ENCODE peak calls at places on chromosome 4, in four cellular contexts. U, V, H and D are unnamed samples.

GRCh38 chr4:158671665-158671914 is at the start of gene C4orf46:
- DNase-seq in U (no peak), V (no peak), H (no peak), D (no peak)

GRCh38 chr4:90958256-90958895 is 831.2 kb downstream of the CCSER1 start:
- DNase-seq in U (no peak), V (no peak), H (no peak), D (no peak)

GRCh38 chr4:48342559-48342878 is 1.2 kb downstream of the SLAIN2 start:
- DNase-seq in U (no peak), V (peak), H (no peak), D (no peak)

GRCh38 chr4:184762100-184762499 is 28.2 kb upstream of the CENPU start:
- DNase-seq in U (no peak), V (no peak), H (no peak), D (no peak)

GRCh38 chr4:94306713-94307112 is 35.9 kb downstream of the HPGDS start:
- DNase-seq in U (no peak), V (no peak), H (no peak), D (no peak)

GRCh38 chr4:74659576-74660411 is 134.5 kb downstream of the BTC start:
- DNase-seq in U (no peak), V (no peak), H (no peak), D (no peak)

GRCh38 chr4:30828290-30828926 is 108.2 kb downstream of the PCDH7 start:
- DNase-seq in U (no peak), V (no peak), H (no peak), D (no peak)

GRCh38 chr4:121900132-121900983 is 30.1 kb upstream of the BBS7 start:
- DNase-seq in U (no peak), V (peak), H (peak), D (peak)

GRCh38 chr4:41454393-41454792 is 83.6 kb upstream of the LIMCH1 start:
- DNase-seq in U (no peak), V (no peak), H (no peak), D (no peak)

GRCh38 chr4:181258569-181258968 is 984.6 kb upstream of the TENM3 start:
- DNase-seq in U (no peak), V (no peak), H (no peak), D (no peak)

GRCh38 chr4:178037459-178038214 is 595.4 kb upstream of the AGA start:
- DNase-seq in U (no peak), V (no peak), H (no peak), D (no peak)

GRCh38 chr4:152920768-152921167 is 15.4 kb upstream of the FHDC1 start:
- DNase-seq in U (no peak), V (no peak), H (no peak), D (no peak)

GRCh38 chr4:98485816-98486355 is 172.5 kb downstream of the TSPAN5 start:
- DNase-seq in U (no peak), V (no peak), H (no peak), D (no peak)

GRCh38 chr4:139552908-139553307 is 3.1 kb downstream of the SETD7 start:
- DNase-seq in U (peak), V (no peak), H (peak), D (no peak)

GRCh38 chr4:139550724-139551429 is 5.1 kb downstream of the SETD7 start:
- DNase-seq in U (no peak), V (no peak), H (peak), D (no peak)

GRCh38 chr4:139554726-139555072 is 1.3 kb downstream of the SETD7 start:
- DNase-seq in U (no peak), V (no peak), H (no peak), D (no peak)

GRCh38 chr4:139553751-139554670 is 2.0 kb downstream of the SETD7 start:
- DNase-seq in U (no peak), V (no peak), H (no peak), D (no peak)

GRCh38 chr4:139552506-139552905 is 3.5 kb downstream of the SETD7 start:
- DNase-seq in U (no peak), V (no peak), H (no peak), D (no peak)
- TF ChIP-seq CTCF in U (no peak), V (no peak), H (no peak), D (no peak)

GRCh38 chr4:36823199-36823967 is 421.2 kb upstream of the NWD2 start:
- DNase-seq in U (no peak), V (no peak), H (no peak), D (no peak)

DNA sequence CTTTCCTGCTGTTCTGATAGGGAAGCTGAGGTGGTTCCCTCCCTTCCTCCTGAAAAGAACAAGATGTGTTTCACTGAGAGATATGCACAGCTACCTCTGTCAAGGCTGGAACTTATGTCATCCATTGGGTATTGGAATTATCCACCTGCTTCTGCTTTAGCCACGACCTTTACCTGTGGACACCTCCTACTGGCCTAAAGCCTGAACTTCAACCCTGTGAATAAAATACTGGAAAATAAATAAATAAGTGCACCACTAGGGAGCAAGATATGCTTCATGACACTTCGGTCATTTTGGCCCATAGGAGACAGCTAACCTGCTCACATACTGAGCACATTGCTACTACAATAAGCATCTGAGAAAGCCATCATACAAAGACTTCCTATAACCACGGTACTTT is 419.9 kb upstream of the NWD2 start:
- DNase-seq in U (no peak), V (no peak), H (no peak), D (no peak)
- TF ChIP-seq CTCF in U (no peak), V (no peak), H (no peak), D (peak)

DNA sequence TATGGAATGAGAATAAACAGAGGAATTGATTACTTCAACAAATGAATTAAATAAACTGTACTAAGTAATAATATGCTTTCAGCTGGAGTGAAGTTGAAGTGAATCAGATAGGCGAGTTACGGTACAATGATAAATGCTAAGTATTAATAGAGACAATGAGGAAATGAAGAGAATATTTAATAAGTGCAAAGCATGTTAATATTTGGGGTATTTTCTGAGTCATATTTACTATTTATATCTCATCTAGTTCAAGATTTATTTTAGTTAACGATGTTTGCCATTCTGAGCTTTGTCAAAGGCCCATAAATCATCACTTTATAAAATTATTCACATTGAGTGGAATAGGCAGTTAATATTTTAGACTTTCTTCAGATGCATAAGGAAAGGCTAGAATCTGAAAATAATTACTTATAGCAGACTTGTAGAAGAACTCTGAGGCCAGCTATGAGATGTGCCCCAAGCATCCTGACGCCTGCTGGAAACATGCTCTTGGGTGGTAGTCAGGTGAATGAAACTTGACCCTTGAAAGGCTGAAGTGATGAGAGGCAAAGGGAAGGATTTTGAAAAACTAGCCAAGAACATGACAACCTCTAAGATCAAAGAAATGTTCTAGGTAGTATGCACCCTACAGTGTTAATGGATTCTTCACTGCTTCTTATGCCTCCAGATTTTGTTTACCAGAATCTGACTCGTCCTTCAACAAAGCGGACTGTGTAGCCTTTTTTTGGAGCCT is 133.8 kb upstream of the STIM2 start:
- DNase-seq in U (no peak), V (no peak), H (no peak), D (no peak)
- TF ChIP-seq CTCF in U (no peak), V (no peak), H (no peak), D (no peak)

GRCh38 chr4:113106076-113106475 is 56.6 kb downstream of the ANK2 start:
- DNase-seq in U (no peak), V (peak), H (no peak), D (no peak)
- TF ChIP-seq CTCF in U (peak), V (no peak), H (peak), D (peak)